ENCODE peak calls at places on chromosome 1, in seven cellular contexts. W is lung microvascular endothelial cell; F is kidney glomerular epithelial cell; Q is lower lobe of right lung; K is activated CD4-positive, alpha-beta T cell treated with anti-CD3 and anti-CD28 coated beads, Interleukin-2, amount 50 U/mL, for 48 hours; S is T follicular helper cell; O is mucosa of descending colon. R is an unnamed sample.

GRCh38 chr1:62356257-62356835 is 37.1 kb upstream of the KANK4 start:
- DNase-seq in W (peak; percentile 14), F (peak; percentile 86), Q (no peak), K (peak; percentile 5), S (no peak), O (no peak), R (no peak)

GRCh38 chr1:228197555-228198147 is 10.2 kb upstream of the OBSCN start:
- DNase-seq in W (no peak), F (no peak), Q (no peak), K (no peak), S (no peak), O (no peak), R (no peak)

GRCh38 chr1:206703647-206704046 is 18.9 kb downstream of the MAPKAPK2 start:
- DNase-seq in W (no peak), F (no peak), Q (no peak), K (peak; percentile 66), S (peak; percentile 47), O (no peak), R (peak; percentile 67)

GRCh38 chr1:80054129-80054528 is 1047.6 kb upstream of the ADGRL4 start:
- DNase-seq in W (peak; percentile 16), F (peak; percentile 23), Q (no peak), K (no peak), S (no peak), O (no peak), R (no peak)

GRCh38 chr1:224138198-224138597 is 24.3 kb downstream of the FBXO28 start:
- DNase-seq in W (no peak), F (no peak), Q (no peak), K (no peak), S (no peak), O (no peak), R (no peak)

GRCh38 chr1:55584521-55585401 is 369.6 kb upstream of the USP24 start:
- DNase-seq in W (no peak), F (no peak), Q (no peak), K (no peak), S (no peak), O (no peak), R (no peak)

GRCh38 chr1:214325401-214325800 is 44.4 kb downstream of the SMYD2 start:
- DNase-seq in W (no peak), F (no peak), Q (no peak), K (no peak), S (no peak), O (no peak), R (no peak)

GRCh38 chr1:197927908-197928665 is 10.9 kb downstream of the LHX9 start:
- DNase-seq in W (no peak), F (no peak), Q (no peak), K (no peak), S (no peak), O (no peak), R (no peak)